ENCODE peak calls at places on chromosomes 16 and 17, in six cellular contexts. V, N, S, U, Q and J are unnamed samples.

GRCh38 chr17:65799454-65799853 is 238.0 kb upstream of the AXIN2 start:
- DNase-seq in V (no peak), N (no peak), S (no peak), U (peak), Q (no peak), J (no peak)

GRCh38 chr17:48522990-48523389 is 7.8 kb downstream of the HOXB1 start:
- DNase-seq in V (no peak), N (no peak), S (no peak), U (no peak), Q (no peak), J (no peak)

GRCh38 chr16:4800290-4801041 is 2.0 kb downstream of the ROGDI start:
- DNase-seq in V (no peak), N (no peak), S (peak), U (no peak), Q (no peak), J (no peak)

GRCh38 chr16:27436065-27436464 is 34.1 kb downstream of the IL21R start:
- DNase-seq in V (no peak), N (no peak), S (no peak), U (no peak), Q (peak), J (no peak)

GRCh38 chr16:47565454-47565853 is 104.3 kb downstream of the PHKB start:
- DNase-seq in V (no peak), N (no peak), S (no peak), U (no peak), Q (no peak), J (no peak)

GRCh38 chr17:78240839-78241238 is 9.4 kb downstream of the TMEM235 start:
- DNase-seq in V (no peak), N (no peak), S (no peak), U (no peak), Q (no peak), J (no peak)

GRCh38 chr16:31253642-31254045 is 6.1 kb upstream of the ITGAM start:
- DNase-seq in V (no peak), N (no peak), S (no peak), U (peak), Q (no peak), J (no peak)

GRCh38 chr17:17990282-17990681 is 17.6 kb downstream of the DRC3 start:
- DNase-seq in V (no peak), N (no peak), S (no peak), U (no peak), Q (peak), J (no peak)

GRCh38 chr17:78301821-78302213 is 58.1 kb downstream of the SOCS3 start:
- DNase-seq in V (no peak), N (no peak), S (no peak), U (no peak), Q (no peak), J (no peak)

GRCh38 chr16:75460441-75460840 is 4.0 kb downstream of the TMEM170A start:
- DNase-seq in V (no peak), N (no peak), S (no peak), U (no peak), Q (no peak), J (no peak)

GRCh38 chr16:11816123-11816522 is 19.1 kb upstream of the ZC3H7A start:
- DNase-seq in V (no peak), N (no peak), S (no peak), U (no peak), Q (no peak), J (no peak)

GRCh38 chr17:50200447-50201225 is 795 bp downstream of the COL1A1 start:
- DNase-seq in V (peak), N (peak), S (peak), U (peak), Q (peak), J (peak)

GRCh38 chr17:59483860-59484259 is 81.5 kb upstream of the DHX40 start:
- DNase-seq in V (no peak), N (no peak), S (no peak), U (no peak), Q (no peak), J (no peak)

GRCh38 chr17:69048634-69049033 is 12.1 kb downstream of the ABCA9 start:
- DNase-seq in V (no peak), N (no peak), S (no peak), U (no peak), Q (no peak), J (no peak)

GRCh38 chr17:45784293-45784582 is at the start of gene CRHR1:
- DNase-seq in V (no peak), N (no peak), S (no peak), U (no peak), Q (peak), J (no peak)

GRCh38 chr17:77346765-77347164 is 206.0 kb downstream of the SEC14L1 start:
- DNase-seq in V (no peak), N (no peak), S (no peak), U (no peak), Q (no peak), J (no peak)

GRCh38 chr17:17533901-17534441 is 37.8 kb upstream of the RASD1 start:
- DNase-seq in V (no peak), N (no peak), S (no peak), U (no peak), Q (no peak), J (no peak)

GRCh38 chr16:81650982-81651562 is 128.0 kb upstream of the PLCG2 start:
- DNase-seq in V (no peak), N (no peak), S (peak), U (no peak), Q (peak), J (no peak)